ENCODE peak calls at places on chromosome 6, in six cellular contexts. One of them, this sample, is unnamed.

GRCh38 chr6:131740161-131740560 is 29.3 kb upstream of the CTAGE9 start:
- DNase-seq in heart right ventricle: no peak
- DNase-seq in HCEC 1CT: peak; percentile 16
- DNase-seq in activated naive CD4-positive, alpha-beta T cell: no peak
- DNase-seq in stimulated activated CD4-positive, alpha-beta T cell treated with anti-CD3 and anti-CD28 coated beads, Interleukin-2, amount 100 ng/mL, for 48 hours: no peak
- DNase-seq in left cardiac atrium: no peak
- DNase-seq in this sample: no peak

GRCh38 chr6:135871878-135872277 is 20.4 kb downstream of the PDE7B start:
- DNase-seq in heart right ventricle: no peak
- DNase-seq in HCEC 1CT: peak; percentile 80
- DNase-seq in activated naive CD4-positive, alpha-beta T cell: no peak
- DNase-seq in stimulated activated CD4-positive, alpha-beta T cell treated with anti-CD3 and anti-CD28 coated beads, Interleukin-2, amount 100 ng/mL, for 48 hours: no peak
- DNase-seq in left cardiac atrium: no peak
- DNase-seq in this sample: no peak

GRCh38 chr6:18586133-18586532 is 199.0 kb downstream of the RNF144B start:
- DNase-seq in heart right ventricle: no peak
- DNase-seq in HCEC 1CT: no peak
- DNase-seq in activated naive CD4-positive, alpha-beta T cell: no peak
- DNase-seq in stimulated activated CD4-positive, alpha-beta T cell treated with anti-CD3 and anti-CD28 coated beads, Interleukin-2, amount 100 ng/mL, for 48 hours: no peak
- DNase-seq in left cardiac atrium: no peak
- DNase-seq in this sample: no peak

GRCh38 chr6:48101277-48101676 is 9.7 kb downstream of the PTCHD4 start:
- DNase-seq in heart right ventricle: no peak
- DNase-seq in HCEC 1CT: peak; percentile 67
- DNase-seq in activated naive CD4-positive, alpha-beta T cell: no peak
- DNase-seq in stimulated activated CD4-positive, alpha-beta T cell treated with anti-CD3 and anti-CD28 coated beads, Interleukin-2, amount 100 ng/mL, for 48 hours: no peak
- DNase-seq in left cardiac atrium: no peak
- DNase-seq in this sample: no peak

GRCh38 chr6:219641-220198 is 72.6 kb upstream of the DUSP22 start:
- DNase-seq in heart right ventricle: peak; percentile 58
- DNase-seq in HCEC 1CT: peak; percentile 61
- DNase-seq in activated naive CD4-positive, alpha-beta T cell: no peak
- DNase-seq in stimulated activated CD4-positive, alpha-beta T cell treated with anti-CD3 and anti-CD28 coated beads, Interleukin-2, amount 100 ng/mL, for 48 hours: no peak
- DNase-seq in left cardiac atrium: peak; percentile 68
- DNase-seq in this sample: no peak

GRCh38 chr6:45791600-45792168 is 224.0 kb downstream of the CLIC5 start:
- DNase-seq in heart right ventricle: no peak
- DNase-seq in HCEC 1CT: peak; percentile 75
- DNase-seq in activated naive CD4-positive, alpha-beta T cell: no peak
- DNase-seq in stimulated activated CD4-positive, alpha-beta T cell treated with anti-CD3 and anti-CD28 coated beads, Interleukin-2, amount 100 ng/mL, for 48 hours: no peak
- DNase-seq in left cardiac atrium: no peak
- DNase-seq in this sample: no peak

GRCh38 chr6:31114970-31115849 is 610 bp downstream of the PSORS1C1 start:
- DNase-seq in heart right ventricle: no peak
- DNase-seq in HCEC 1CT: peak; percentile 29
- DNase-seq in activated naive CD4-positive, alpha-beta T cell: no peak
- DNase-seq in stimulated activated CD4-positive, alpha-beta T cell treated with anti-CD3 and anti-CD28 coated beads, Interleukin-2, amount 100 ng/mL, for 48 hours: no peak
- DNase-seq in left cardiac atrium: no peak
- DNase-seq in this sample: no peak

GRCh38 chr6:27139753-27140522 is 107.6 kb upstream of the PRSS16 start:
- DNase-seq in heart right ventricle: no peak
- DNase-seq in HCEC 1CT: no peak
- DNase-seq in activated naive CD4-positive, alpha-beta T cell: no peak
- DNase-seq in stimulated activated CD4-positive, alpha-beta T cell treated with anti-CD3 and anti-CD28 coated beads, Interleukin-2, amount 100 ng/mL, for 48 hours: no peak
- DNase-seq in left cardiac atrium: no peak
- DNase-seq in this sample: no peak

GRCh38 chr6:142839686-142840040 is 105.3 kb downstream of the HIVEP2 start:
- DNase-seq in heart right ventricle: no peak
- DNase-seq in HCEC 1CT: peak; percentile 56
- DNase-seq in activated naive CD4-positive, alpha-beta T cell: no peak
- DNase-seq in stimulated activated CD4-positive, alpha-beta T cell treated with anti-CD3 and anti-CD28 coated beads, Interleukin-2, amount 100 ng/mL, for 48 hours: no peak
- DNase-seq in left cardiac atrium: no peak
- DNase-seq in this sample: no peak

GRCh38 chr6:16511723-16512584 is 249.3 kb downstream of the ATXN1 start:
- DNase-seq in heart right ventricle: no peak
- DNase-seq in HCEC 1CT: no peak
- DNase-seq in activated naive CD4-positive, alpha-beta T cell: no peak
- DNase-seq in stimulated activated CD4-positive, alpha-beta T cell treated with anti-CD3 and anti-CD28 coated beads, Interleukin-2, amount 100 ng/mL, for 48 hours: no peak
- DNase-seq in left cardiac atrium: no peak
- DNase-seq in this sample: peak; percentile 34

GRCh38 chr6:25296217-25296905 is 17.2 kb downstream of the CARMIL1 start:
- DNase-seq in heart right ventricle: no peak
- DNase-seq in HCEC 1CT: no peak
- DNase-seq in activated naive CD4-positive, alpha-beta T cell: no peak
- DNase-seq in stimulated activated CD4-positive, alpha-beta T cell treated with anti-CD3 and anti-CD28 coated beads, Interleukin-2, amount 100 ng/mL, for 48 hours: no peak
- DNase-seq in left cardiac atrium: no peak
- DNase-seq in this sample: no peak

GRCh38 chr6:129889580-129889979 is 28.5 kb upstream of the TMEM244 start:
- DNase-seq in heart right ventricle: no peak
- DNase-seq in HCEC 1CT: peak; percentile 90
- DNase-seq in activated naive CD4-positive, alpha-beta T cell: no peak
- DNase-seq in stimulated activated CD4-positive, alpha-beta T cell treated with anti-CD3 and anti-CD28 coated beads, Interleukin-2, amount 100 ng/mL, for 48 hours: no peak
- DNase-seq in left cardiac atrium: no peak
- DNase-seq in this sample: no peak

GRCh38 chr6:95243091-95243490 is 334.2 kb upstream of the MANEA start:
- DNase-seq in heart right ventricle: no peak
- DNase-seq in HCEC 1CT: peak; percentile 64
- DNase-seq in activated naive CD4-positive, alpha-beta T cell: no peak
- DNase-seq in stimulated activated CD4-positive, alpha-beta T cell treated with anti-CD3 and anti-CD28 coated beads, Interleukin-2, amount 100 ng/mL, for 48 hours: no peak
- DNase-seq in left cardiac atrium: no peak
- DNase-seq in this sample: no peak

GRCh38 chr6:40326689-40327404 is 260.3 kb downstream of the LRFN2 start:
- DNase-seq in heart right ventricle: no peak
- DNase-seq in HCEC 1CT: no peak
- DNase-seq in activated naive CD4-positive, alpha-beta T cell: no peak
- DNase-seq in stimulated activated CD4-positive, alpha-beta T cell treated with anti-CD3 and anti-CD28 coated beads, Interleukin-2, amount 100 ng/mL, for 48 hours: no peak
- DNase-seq in left cardiac atrium: peak; percentile 39
- DNase-seq in this sample: no peak

GRCh38 chr6:70668499-70668812 is 773 bp downstream of the SMAP1 start:
- DNase-seq in heart right ventricle: no peak
- DNase-seq in HCEC 1CT: no peak
- DNase-seq in activated naive CD4-positive, alpha-beta T cell: no peak
- DNase-seq in stimulated activated CD4-positive, alpha-beta T cell treated with anti-CD3 and anti-CD28 coated beads, Interleukin-2, amount 100 ng/mL, for 48 hours: no peak
- DNase-seq in left cardiac atrium: no peak
- DNase-seq in this sample: peak; percentile 24

GRCh38 chr6:48111143-48111506 is at the start of gene PTCHD4:
- DNase-seq in heart right ventricle: no peak
- DNase-seq in HCEC 1CT: no peak
- DNase-seq in activated naive CD4-positive, alpha-beta T cell: no peak
- DNase-seq in stimulated activated CD4-positive, alpha-beta T cell treated with anti-CD3 and anti-CD28 coated beads, Interleukin-2, amount 100 ng/mL, for 48 hours: no peak
- DNase-seq in left cardiac atrium: no peak
- DNase-seq in this sample: no peak

GRCh38 chr6:41459738-41460137 is 86.4 kb upstream of the FOXP4 start:
- DNase-seq in heart right ventricle: no peak
- DNase-seq in HCEC 1CT: no peak
- DNase-seq in activated naive CD4-positive, alpha-beta T cell: no peak
- DNase-seq in stimulated activated CD4-positive, alpha-beta T cell treated with anti-CD3 and anti-CD28 coated beads, Interleukin-2, amount 100 ng/mL, for 48 hours: no peak
- DNase-seq in left cardiac atrium: no peak
- DNase-seq in this sample: no peak

GRCh38 chr6:131419698-131420097 is 153.3 kb upstream of the ARG1 start:
- DNase-seq in heart right ventricle: no peak
- DNase-seq in HCEC 1CT: no peak
- DNase-seq in activated naive CD4-positive, alpha-beta T cell: no peak
- DNase-seq in stimulated activated CD4-positive, alpha-beta T cell treated with anti-CD3 and anti-CD28 coated beads, Interleukin-2, amount 100 ng/mL, for 48 hours: no peak
- DNase-seq in left cardiac atrium: no peak
- DNase-seq in this sample: no peak

GRCh38 chr6:44115866-44116265 is 11.4 kb downstream of the MRPL14 start:
- DNase-seq in heart right ventricle: no peak
- DNase-seq in HCEC 1CT: no peak
- DNase-seq in activated naive CD4-positive, alpha-beta T cell: no peak
- DNase-seq in stimulated activated CD4-positive, alpha-beta T cell treated with anti-CD3 and anti-CD28 coated beads, Interleukin-2, amount 100 ng/mL, for 48 hours: no peak
- DNase-seq in left cardiac atrium: no peak
- DNase-seq in this sample: no peak

This sample was measured in T follicular helper cell.